ENCODE peak calls at places on chromosomes 7 and 10, in six cellular contexts. H is transverse colon, V is A673, N is left ventricle myocardium inferior, D is spleen, R is mammary epithelial cell. T is an unnamed sample.

GRCh38 chr7:4633012-4633411 is 49.1 kb upstream of the FOXK1 start:
- DNase-seq in R (peak; percentile 78), H (no peak), N (no peak), V (no peak), D (no peak), T (no peak)

GRCh38 chr7:101563198-101563901 is 65.7 kb downstream of the MYL10 start:
- DNase-seq in N (no peak), V (no peak), H (peak; percentile 6), D (no peak), R (no peak), T (no peak)

GRCh38 chr7:130708766-130709165 is 22.4 kb upstream of the TSGA13 start:
- DNase-seq in N (no peak), R (no peak), H (no peak), V (no peak), D (no peak), T (no peak)

GRCh38 chr10:24096281-24096680 is 112.7 kb upstream of the KIAA1217 start:
- DNase-seq in N (no peak), D (no peak), R (no peak), H (no peak), V (peak; percentile 25), T (no peak)

GRCh38 chr7:130942211-130942964 is 208.4 kb upstream of the KLF14 start:
- DNase-seq in H (peak; percentile 69), R (peak; percentile 78), N (no peak), V (no peak), D (no peak), T (peak; percentile 44)

GRCh38 chr10:33321516-33321915 is 13.0 kb downstream of the NRP1 start:
- DNase-seq in H (no peak), V (no peak), N (no peak), D (no peak), R (no peak), T (no peak)

GRCh38 chr10:103660364-103661197 is 167.1 kb downstream of the NEURL1 start:
- DNase-seq in V (peak; percentile 36), N (peak; percentile 39), R (peak; percentile 33), D (peak; percentile 88), H (no peak), T (peak; percentile 39)

GRCh38 chr10:75951627-75952026 is 520.2 kb downstream of the LRMDA start:
- DNase-seq in H (no peak), V (no peak), R (no peak), D (no peak), N (no peak), T (no peak)

GRCh38 chr10:75211007-75211735 is 575 bp downstream of the VDAC2 start:
- DNase-seq in N (no peak), H (peak; percentile 64), V (peak; percentile 48), D (no peak), R (peak; percentile 66), T (no peak)

GRCh38 chr7:22578048-22578770 is 78.2 kb upstream of the STEAP1B start:
- DNase-seq in D (no peak), H (no peak), N (no peak), R (peak; percentile 54), V (no peak), T (no peak)

GRCh38 chr10:88582806-88583583 is at the start of gene RNLS:
- DNase-seq in H (peak; percentile 78), D (peak; percentile 93), R (peak; percentile 33), N (peak; percentile 76), V (peak; percentile 81), T (peak; percentile 79)

GRCh38 chr7:94095359-94096009 is 91.3 kb upstream of the BET1 start:
- DNase-seq in R (no peak), H (no peak), D (no peak), V (peak; percentile 38), N (no peak), T (no peak)

GRCh38 chr10:104337527-104337984 is 709 bp downstream of the ITPRIP start:
- DNase-seq in R (peak; percentile 45), V (no peak), D (peak; percentile 89), N (no peak), H (peak; percentile 63), T (no peak)

GRCh38 chr7:90752051-90752450 is 155.9 kb downstream of the CDK14 start:
- DNase-seq in R (no peak), N (no peak), V (no peak), H (no peak), D (no peak), T (no peak)

GRCh38 chr10:33661580-33662269 is 327.3 kb upstream of the NRP1 start:
- DNase-seq in H (peak; percentile 29), N (peak; percentile 72), D (peak; percentile 84), R (peak; percentile 66), V (peak; percentile 52), T (peak; percentile 58)

GRCh38 chr7:101154693-101155102 is 422 bp downstream of the AP1S1 start:
- DNase-seq in H (peak; percentile 54), N (no peak), V (no peak), D (no peak), R (no peak), T (peak; percentile 78)

GRCh38 chr10:46325021-46325420 is 38.2 kb downstream of the ANTXRL start:
- DNase-seq in V (no peak), R (no peak), D (no peak), H (no peak), N (no peak), T (no peak)

GRCh38 chr7:34501161-34501560 is 156.9 kb upstream of the NPSR1 start:
- DNase-seq in D (no peak), N (no peak), H (no peak), V (no peak), R (no peak), T (no peak)

GRCh38 chr7:155339474-155339873 is 41.8 kb downstream of the INSIG1 start:
- DNase-seq in V (no peak), N (no peak), D (peak; percentile 66), R (no peak), H (no peak), T (no peak)

GRCh38 chr10:94493463-94493862 is 52.1 kb upstream of the HELLS start:
- DNase-seq in D (no peak), V (no peak), N (no peak), H (no peak), R (no peak), T (no peak)

GRCh38 chr10:46992794-46993552 is 81.7 kb downstream of the PTPN20 start:
- DNase-seq in D (no peak), H (peak; percentile 25), N (peak; percentile 15), R (peak; percentile 14), V (peak; percentile 55), T (no peak)

GRCh38 chr10:33901166-33901565 is 566.7 kb upstream of the NRP1 start:
- DNase-seq in V (peak; percentile 17), N (no peak), D (no peak), H (no peak), R (peak; percentile 65), T (no peak)

DNA sequence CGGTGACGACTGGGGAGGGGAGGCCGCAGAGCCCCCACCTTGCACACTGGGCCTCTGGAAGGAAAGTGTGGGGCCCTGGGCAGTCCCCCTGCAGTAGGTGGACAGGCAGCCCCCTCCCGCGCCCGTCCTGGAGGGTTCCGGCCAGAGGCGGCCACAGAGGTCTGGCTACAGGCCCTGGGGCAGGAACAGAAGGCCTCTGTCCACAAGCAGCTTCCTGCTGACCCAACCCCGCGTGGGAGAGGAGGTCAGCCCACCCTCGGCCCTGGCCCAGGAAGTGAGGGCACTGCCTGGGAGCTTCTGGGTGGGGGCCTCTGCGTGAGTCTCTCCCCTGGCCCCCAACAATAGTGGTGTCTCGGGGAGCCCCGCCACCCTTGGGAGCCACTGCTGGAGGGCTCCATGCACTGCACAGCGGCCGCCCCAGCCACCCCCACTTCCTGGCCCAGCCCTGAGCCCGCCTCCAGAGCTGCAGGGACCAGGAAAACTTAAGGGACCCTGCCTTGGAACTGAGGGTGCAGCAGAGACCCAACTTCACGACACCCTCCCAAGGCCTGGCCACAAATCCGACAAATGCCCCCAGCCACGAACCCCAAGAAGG is 4.7 kb downstream of the MICALL2 start:
- DNase-seq in V (no peak), H (no peak), R (no peak), D (no peak), N (peak; percentile 40), T (no peak)
- H3K4me1 ChIP-seq in V (peaks cover 12% of the 10 kb centered on the region), H (peaks cover 19% of the 10 kb centered on the region), R (peaks cover 60% of the 10 kb centered on the region), D (peaks cover 48% of the 10 kb centered on the region), N (peaks cover 74% of the 10 kb centered on the region), T (peaks cover 21% of the 10 kb centered on the region)

DNA sequence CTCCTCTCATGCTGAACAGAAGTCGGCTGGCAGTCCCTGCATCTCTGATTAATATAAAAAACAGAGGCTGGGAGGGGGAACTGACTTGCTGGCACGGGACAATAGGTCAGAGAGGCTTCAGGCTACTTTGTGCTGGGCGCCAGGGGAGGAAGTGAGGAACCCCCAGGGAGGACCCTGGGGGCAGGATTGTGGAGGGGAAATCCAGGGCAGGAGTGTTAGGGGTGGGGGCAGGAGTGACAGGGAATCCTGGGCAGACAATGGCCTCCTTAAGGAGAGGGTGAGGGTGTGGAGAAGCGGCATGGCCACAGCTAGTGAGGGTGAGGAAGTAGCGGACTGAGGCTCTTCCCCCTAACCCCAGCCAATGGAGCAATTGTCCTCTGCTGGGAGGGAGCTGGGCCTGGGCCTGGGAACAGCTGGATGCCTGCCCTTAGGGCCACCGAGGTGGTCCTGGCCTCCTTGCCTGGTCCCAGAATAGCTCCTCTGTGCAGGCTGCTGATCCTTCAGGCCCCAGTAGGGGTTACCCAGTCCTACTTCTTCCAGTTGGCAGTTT is 9.3 kb upstream of the SFRP5 start:
- DNase-seq in V (no peak), H (no peak), N (no peak), D (no peak), R (no peak), T (no peak)
- H3K27ac ChIP-seq in V (no peak overlapping the region), H (no peak overlapping the region), N (peak overlapping the region; percentile 45), D (no peak overlapping the region), R (no peak overlapping the region), T (peak overlapping the region; percentile 88)

DNA sequence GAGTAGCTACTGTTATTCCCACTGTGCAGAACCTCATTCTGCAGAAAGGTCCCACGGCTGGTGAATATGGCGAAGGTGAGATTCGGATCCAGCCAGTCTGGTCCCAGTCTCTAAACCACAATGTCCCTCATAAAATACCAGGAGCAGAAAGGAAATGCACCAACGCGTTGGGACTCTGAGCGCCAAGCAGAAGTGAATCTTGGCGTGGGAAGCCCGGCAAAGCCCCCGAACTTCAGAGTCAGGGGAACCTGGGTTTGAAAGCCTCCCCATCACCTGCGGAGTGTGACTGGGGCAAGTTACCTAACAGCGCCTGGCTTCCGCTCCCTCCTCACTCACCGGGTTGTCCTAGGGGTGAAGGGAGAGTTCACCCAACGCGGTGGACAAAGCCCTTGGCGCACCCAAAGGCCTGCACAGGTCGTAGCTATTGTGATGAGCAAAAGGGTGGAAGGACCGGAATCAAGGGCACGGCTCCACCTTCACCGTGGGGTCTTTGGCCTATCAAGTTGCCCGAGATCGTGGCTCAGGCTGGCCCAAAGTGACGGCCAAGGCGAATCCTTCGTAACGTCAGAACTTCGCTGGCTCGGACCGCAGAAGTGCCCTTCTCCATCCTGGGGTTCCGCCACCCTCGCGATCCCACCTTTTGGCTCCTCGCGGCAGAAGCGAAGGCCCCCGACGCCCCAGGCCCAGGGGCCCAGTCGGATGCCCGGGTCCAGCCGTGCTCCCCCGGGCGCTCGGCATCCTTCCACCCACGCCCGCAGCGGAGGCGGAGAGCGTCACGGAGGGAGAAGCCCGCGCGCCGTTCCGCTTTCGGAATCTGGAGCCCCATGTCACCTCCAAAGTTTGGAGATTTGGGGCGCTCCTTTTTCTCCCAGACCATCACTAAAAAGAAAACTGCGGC is 811 bp downstream of the RGS10 start:
- DNase-seq in N (peak; percentile 32), H (peak; percentile 28), V (no peak), D (peak; percentile 87), R (no peak), T (no peak)
- H3K4me1 ChIP-seq in N (peaks cover 22% of the 10 kb centered on the region), H (peaks cover 17% of the 10 kb centered on the region), V (peaks cover 41% of the 10 kb centered on the region), D (peaks cover 52% of the 10 kb centered on the region), R (peaks cover 29% of the 10 kb centered on the region), T (peaks cover 4% of the 10 kb centered on the region)

DNA sequence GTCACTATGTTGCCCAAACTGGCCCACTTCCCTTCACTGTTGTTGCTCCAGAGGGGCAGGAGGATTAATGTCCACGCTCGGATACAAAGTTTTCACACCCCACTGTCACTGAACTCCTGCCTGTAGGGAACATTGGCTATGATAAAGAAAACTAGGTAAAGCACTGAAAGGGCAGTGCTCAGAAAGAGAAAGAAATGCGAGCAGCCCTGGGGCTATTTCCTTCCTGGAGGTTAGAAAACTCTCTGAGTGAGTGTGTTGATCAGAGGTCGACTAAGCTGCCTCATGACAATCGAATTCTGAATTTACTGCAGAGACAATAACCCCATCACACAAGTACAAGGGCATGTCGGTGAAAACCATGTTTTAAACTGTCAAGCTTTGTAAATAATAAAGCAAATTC is 227.2 kb upstream of the PITRM1 start:
- DNase-seq in R (no peak), N (no peak), V (no peak), H (no peak), D (no peak), T (no peak)
- H3K27ac ChIP-seq in R (no peak overlapping the region), N (peak overlapping the region; percentile 70), V (no peak overlapping the region), H (peak overlapping the region; percentile 39), D (no peak overlapping the region), T (peak overlapping the region; percentile 33)

T was measured in pancreas.